ENCODE peak calls at places on chromosomes 16 and 17, in seven cellular contexts. K is K562, N is GM23338, G is heart left ventricle, L is stomach, W is psoas muscle, U is tibial artery. J is an unnamed sample.

GRCh38 chr17:27398691-27399090 is 57.6 kb upstream of the KSR1 start:
- DNase-seq in W (no peak), L (peak), N (no peak), K (no peak), G (no peak), U (no peak), J (no peak)

GRCh38 chr16:31093132-31093703 is 1.4 kb downstream of the VKORC1 start:
- DNase-seq in W (peak), L (no peak), G (no peak), K (peak), N (peak), U (no peak), J (peak)

GRCh38 chr17:36602030-36602737 is 801 bp downstream of the MRM1 start:
- DNase-seq in U (no peak), W (peak), K (peak), L (no peak), N (peak), G (no peak), J (peak)

GRCh38 chr17:31008374-31009035 is 37.7 kb downstream of the RNF135 start:
- DNase-seq in G (peak), K (no peak), N (peak), L (peak), W (peak), U (peak), J (peak)

GRCh38 chr17:38417210-38417951 is 10.9 kb upstream of the ARHGAP23 start:
- DNase-seq in N (no peak), U (no peak), G (no peak), K (peak), W (no peak), L (no peak), J (no peak)

GRCh38 chr17:66425751-66426396 is 123.5 kb downstream of the PRKCA start:
- DNase-seq in W (no peak), K (no peak), N (no peak), U (no peak), G (no peak), L (no peak), J (peak)

GRCh38 chr17:76414334-76415295 is 30.2 kb downstream of the SPHK1 start:
- DNase-seq in L (peak), U (peak), G (peak), K (peak), N (no peak), W (peak), J (no peak)

GRCh38 chr17:4566785-4567184 is 6.4 kb upstream of the GGT6 start:
- DNase-seq in W (peak), L (peak), N (peak), U (no peak), G (peak), K (peak), J (peak)

GRCh38 chr17:1630662-1631061 is 2.0 kb upstream of the SLC43A2 start:
- DNase-seq in N (no peak), K (no peak), U (no peak), L (no peak), W (no peak), G (no peak), J (no peak)

GRCh38 chr17:76593338-76593737 is 7.7 kb upstream of the ST6GALNAC2 start:
- DNase-seq in G (no peak), L (no peak), U (no peak), N (peak), K (no peak), W (no peak), J (peak)

GRCh38 chr17:57900991-57901743 is 51.3 kb upstream of the MRPS23 start:
- DNase-seq in L (peak), K (no peak), G (no peak), N (no peak), U (no peak), W (peak), J (peak)

GRCh38 chr16:87765473-87765775 is 362 bp downstream of the KLHDC4 start:
- DNase-seq in W (no peak), L (no peak), U (no peak), K (peak), N (peak), G (peak), J (no peak)

GRCh38 chr17:76296186-76296585 is 11.9 kb downstream of the QRICH2 start:
- DNase-seq in U (no peak), K (no peak), W (no peak), L (no peak), G (no peak), N (no peak), J (no peak)

GRCh38 chr16:20023190-20023589 is 50.5 kb downstream of the GPR139 start:
- DNase-seq in K (peak), W (no peak), N (peak), G (no peak), L (no peak), U (no peak), J (peak)

GRCh38 chr17:28384281-28385036 is 13.0 kb downstream of the SARM1 start:
- DNase-seq in G (peak), K (peak), W (peak), N (peak), U (peak), L (peak), J (no peak)

GRCh38 chr16:29961479-29962343 is at the start of gene TMEM219:
- DNase-seq in L (peak), U (peak), G (peak), K (peak), W (peak), N (peak), J (peak)

GRCh38 chr16:82938108-82938507 is 311.3 kb downstream of the CDH13 start:
- DNase-seq in W (no peak), N (no peak), G (no peak), K (no peak), L (no peak), U (no peak), J (no peak)

GRCh38 chr16:29316673-29317237 is 89.8 kb downstream of the NPIPB11 start:
- DNase-seq in K (no peak), U (no peak), G (no peak), W (no peak), L (no peak), N (no peak), J (no peak)

GRCh38 chr17:72134560-72135399 is 14.0 kb downstream of the SOX9 start:
- DNase-seq in G (no peak), L (no peak), N (no peak), W (no peak), U (no peak), K (no peak), J (no peak)

GRCh38 chr16:30570621-30571443 is 682 bp downstream of the ZNF688 start:
- DNase-seq in G (no peak), N (peak), W (peak), K (no peak), L (peak), U (peak), J (peak)

GRCh38 chr16:57048095-57048494 is 44.3 kb upstream of the CPNE2 start:
- DNase-seq in L (no peak), W (no peak), U (no peak), K (no peak), N (no peak), G (no peak), J (no peak)

GRCh38 chr17:17785407-17785806 is 51.4 kb downstream of the SREBF1 start:
- DNase-seq in U (no peak), G (no peak), N (no peak), K (no peak), L (no peak), W (peak), J (no peak)

GRCh38 chr16:64952177-64952576 is 169.7 kb downstream of the CDH11 start:
- DNase-seq in N (no peak), K (no peak), U (no peak), L (no peak), G (no peak), W (no peak), J (peak)

GRCh38 chr16:64950731-64951130 is 171.1 kb downstream of the CDH11 start:
- DNase-seq in N (no peak), G (no peak), L (no peak), K (no peak), U (no peak), W (no peak), J (no peak)

GRCh38 chr16:64951193-64951592 is 170.7 kb downstream of the CDH11 start:
- DNase-seq in L (no peak), G (no peak), U (no peak), N (no peak), K (no peak), W (no peak), J (no peak)

GRCh38 chr16:64951681-64952080 is 170.2 kb downstream of the CDH11 start:
- DNase-seq in L (no peak), W (no peak), G (no peak), K (no peak), U (no peak), N (no peak), J (no peak)

DNA sequence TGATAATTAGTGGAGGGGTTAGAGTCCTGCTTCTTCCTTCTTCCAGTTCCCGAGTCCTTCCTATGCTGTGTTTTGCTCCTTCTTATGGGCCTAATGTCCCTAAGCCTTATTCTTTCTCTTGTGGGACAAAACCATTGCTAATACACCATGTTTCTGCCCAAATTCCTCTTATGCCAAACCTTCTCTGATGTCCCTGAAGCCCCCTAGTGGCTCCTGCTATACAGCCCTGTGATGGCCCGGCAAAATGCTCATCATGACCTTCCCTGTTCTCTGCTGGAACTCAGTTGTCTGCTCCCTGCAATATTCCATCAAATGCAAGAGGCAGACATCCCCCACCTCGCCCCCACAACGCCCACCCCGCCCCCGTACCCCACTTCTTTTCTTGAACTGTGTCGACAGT is 171.6 kb downstream of the CDH11 start:
- DNase-seq in N (peak), G (no peak), W (no peak), U (no peak), K (no peak), L (no peak), J (no peak)
- TF ChIP-seq CTCF in N (peak), G (no peak), W (no peak), U (no peak), K (no peak), L (no peak), J (peak)

GRCh38 chr17:83125515-83126274 is 46.3 kb downstream of the METRNL start:
- DNase-seq in N (no peak), W (peak), K (no peak), L (no peak), U (peak), G (no peak), J (no peak)

GRCh38 chr17:83122834-83123233 is 43.4 kb downstream of the METRNL start:
- DNase-seq in K (no peak), U (no peak), N (peak), W (peak), L (no peak), G (no peak), J (no peak)

GRCh38 chr17:83124871-83125514 is 45.6 kb downstream of the METRNL start:
- DNase-seq in L (no peak), G (no peak), W (peak), N (no peak), K (no peak), U (no peak), J (no peak)

GRCh38 chr17:83119987-83120864 is 40.8 kb downstream of the METRNL start:
- DNase-seq in N (peak), K (no peak), W (peak), U (no peak), L (no peak), G (no peak), J (no peak)

DNA sequence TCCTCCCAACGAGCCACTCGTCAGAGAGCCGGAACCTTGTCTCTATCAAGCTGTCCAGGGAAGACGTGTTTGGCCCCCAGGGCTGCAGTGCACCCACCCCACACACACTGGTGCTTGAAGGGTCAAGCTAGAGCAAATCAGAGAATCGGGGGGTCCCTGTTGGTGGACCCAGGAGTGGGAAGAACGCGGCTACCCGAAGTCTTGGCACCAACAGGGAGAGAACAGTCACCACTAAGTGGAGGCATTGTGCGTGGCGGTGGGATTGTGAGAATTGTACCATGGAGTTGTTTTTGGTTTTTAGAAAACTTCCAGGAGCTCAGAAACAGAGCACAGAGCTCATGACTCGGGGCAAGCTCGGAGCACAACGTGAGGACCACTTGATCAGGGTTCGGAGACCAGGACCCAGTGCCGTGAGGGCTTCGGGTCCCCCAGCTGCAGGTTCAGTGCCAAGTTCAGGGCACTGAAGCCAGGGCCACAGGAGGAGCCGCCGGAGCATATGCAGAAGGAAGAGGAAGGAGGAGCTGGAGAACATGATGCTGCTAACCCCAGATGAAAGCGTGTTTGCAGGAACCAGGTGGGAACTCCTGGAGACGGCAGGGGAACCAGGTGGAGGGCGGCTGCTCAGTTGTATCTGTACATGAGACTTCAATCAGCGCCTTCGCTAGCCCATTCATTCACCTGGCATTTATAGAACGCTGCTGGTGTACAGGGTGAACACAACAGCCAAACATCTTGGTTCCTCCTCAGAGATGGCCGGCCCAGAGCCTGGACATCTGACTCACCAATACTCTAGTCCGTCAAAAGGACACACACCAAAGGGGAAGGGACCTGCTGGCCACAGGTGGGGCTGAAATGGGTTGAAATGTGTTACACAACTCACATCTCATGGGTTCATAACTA is 42.8 kb downstream of the METRNL start:
- DNase-seq in U (no peak), L (no peak), K (no peak), W (peak), N (no peak), G (no peak), J (no peak)
- H3K4me3 ChIP-seq in U (peak), L (no peak), K (no peak), W (peak), N (peak), G (no peak), J (no peak)

GRCh38 chr16:53510704-53511070 is 7.7 kb upstream of the AKTIP start:
- DNase-seq in G (no peak), K (no peak), N (no peak), L (no peak), U (no peak), W (no peak), J (no peak)
- TF ChIP-seq CTCF in G (no peak), K (no peak), N (no peak), L (no peak), U (no peak), W (no peak), J (no peak)

DNA sequence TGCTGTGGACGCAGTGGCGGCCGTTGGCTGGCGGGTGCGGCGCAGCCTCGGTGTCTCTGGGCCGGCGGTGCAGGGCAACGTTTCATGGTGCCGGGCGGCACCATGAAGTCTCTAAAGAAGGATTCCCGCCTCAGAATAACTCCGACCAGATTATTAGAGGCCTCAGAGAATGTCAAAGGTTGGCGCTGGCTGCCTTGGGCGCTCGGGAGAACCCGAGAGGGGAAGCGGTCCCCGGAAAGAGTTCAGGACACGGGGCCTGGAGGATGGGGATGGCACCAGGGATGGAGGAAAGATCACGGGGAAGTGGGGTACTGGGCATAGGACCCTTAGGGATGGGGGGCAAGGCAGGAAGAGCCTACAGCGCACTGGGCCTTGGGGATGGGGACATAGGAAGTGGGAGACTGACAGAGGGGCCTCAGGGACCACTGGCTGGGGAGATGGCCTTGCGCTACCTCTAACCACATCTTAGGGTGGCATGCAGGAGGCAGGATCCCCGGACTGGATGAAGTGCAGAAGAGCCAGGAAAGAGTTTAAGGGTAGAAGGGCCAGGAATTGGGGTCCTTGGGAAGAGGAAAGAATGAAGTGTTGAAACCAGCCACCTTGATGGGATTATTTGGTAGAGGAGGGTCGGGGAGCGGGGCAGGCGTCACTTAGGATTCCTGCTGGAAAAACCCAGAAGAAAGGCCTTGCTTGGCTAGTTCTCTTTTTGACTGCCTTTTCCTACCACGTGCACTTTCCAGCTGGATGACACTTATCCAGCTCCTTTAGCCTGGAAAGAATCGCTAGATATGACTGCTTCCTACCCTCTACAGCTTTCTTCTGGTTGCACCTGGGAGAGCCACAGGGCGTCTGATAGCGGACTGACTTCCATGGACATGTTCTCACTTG is 578 bp downstream of the MYCBPAP start:
- DNase-seq in N (no peak), U (no peak), G (no peak), K (no peak), W (peak), L (no peak), J (no peak)
- H3K4me3 ChIP-seq in N (peak), U (peak), G (peak), K (no peak), W (peak), L (peak), J (peak)

GRCh38 chr16:84239186-84239790 is 524 bp downstream of the KCNG4 start:
- DNase-seq in N (no peak), L (no peak), U (no peak), W (no peak), K (no peak), G (no peak), J (no peak)
- TF ChIP-seq CTCF in N (peak), L (no peak), U (no peak), W (no peak), K (no peak), G (no peak), J (no peak)

GRCh38 chr17:78239489-78239931 is 8.1 kb downstream of the TMEM235 start:
- DNase-seq in U (no peak), G (no peak), K (peak), N (no peak), L (no peak), W (no peak), J (no peak)
- H3K4me3 ChIP-seq in U (no peak), G (no peak), K (no peak), N (no peak), L (no peak), W (no peak), J (no peak)

DNA sequence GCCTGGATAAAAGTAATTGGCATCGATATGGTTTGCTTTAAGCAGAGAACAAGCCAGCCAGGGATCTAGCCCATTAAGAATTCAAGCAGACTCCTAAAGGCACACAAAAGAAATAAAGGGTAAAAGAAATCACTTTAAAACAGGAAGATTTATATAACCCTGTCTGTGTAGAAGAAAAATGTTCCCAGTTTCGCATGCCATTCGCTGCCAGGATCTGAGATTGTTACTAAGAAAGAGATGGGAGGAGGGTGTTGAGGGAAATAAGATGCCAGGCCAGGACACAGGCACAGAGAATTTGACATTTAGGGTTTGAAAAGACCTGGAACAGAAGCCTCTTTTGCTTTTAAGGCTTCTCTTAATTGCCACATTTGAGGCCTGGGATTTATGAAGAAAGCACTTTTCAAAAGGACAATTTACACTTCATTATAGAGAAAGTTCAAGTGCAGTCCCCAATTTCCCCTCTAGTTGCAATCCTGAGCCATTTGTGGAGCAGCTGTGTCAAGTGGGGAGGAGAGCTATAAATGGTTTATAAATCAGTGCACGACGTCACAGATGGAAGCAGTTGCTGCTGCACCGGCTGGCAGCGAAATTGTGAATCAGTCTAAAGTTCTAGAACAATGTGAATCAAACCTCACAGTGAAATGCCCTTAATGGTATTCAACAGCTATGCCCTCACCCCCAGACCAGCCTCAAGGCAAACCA is 26.4 kb upstream of the C16orf87 start:
- DNase-seq in W (peak), N (peak), G (no peak), K (peak), L (no peak), U (no peak), J (peak)
- TF ChIP-seq CTCF in W (peak), N (peak), G (no peak), K (peak), L (no peak), U (peak), J (peak)